ENCODE peak calls at places on chromosomes 13 and 19, in five cellular contexts. M, K, C, R and X are unnamed samples.

GRCh38 chr19:17389957-17390664 is 3.9 kb downstream of the CCDC194 start:
- DNase-seq in M (no peak), K (no peak), C (no peak), R (no peak), X (no peak)

GRCh38 chr13:108572782-108573211 is 56.6 kb upstream of the MYO16 start:
- DNase-seq in M (no peak), K (no peak), C (no peak), R (no peak), X (no peak)

GRCh38 chr19:5926641-5927438 is 12.8 kb downstream of the CAPS start:
- DNase-seq in M (peak), K (peak), C (no peak), R (no peak), X (no peak)

GRCh38 chr13:112825875-112826274 is 136.0 kb downstream of the ATP11A start:
- DNase-seq in M (no peak), K (no peak), C (no peak), R (no peak), X (peak)

GRCh38 chr13:29707876-29708543 is 112.5 kb upstream of the SLC7A1 start:
- DNase-seq in M (no peak), K (no peak), C (no peak), R (no peak), X (no peak)

GRCh38 chr19:39968789-39969188 is 2.2 kb upstream of the PSMC4 start:
- DNase-seq in M (no peak), K (no peak), C (no peak), R (no peak), X (no peak)

GRCh38 chr19:19460258-19460731 is 54.8 kb downstream of the GATAD2A start:
- DNase-seq in M (no peak), K (no peak), C (no peak), R (no peak), X (no peak)

GRCh38 chr19:39927524-39928356 is 6.7 kb downstream of the FCGBP start:
- DNase-seq in M (no peak), K (no peak), C (no peak), R (no peak), X (no peak)

GRCh38 chr19:8335343-8336071 is 7.6 kb downstream of the KANK3 start:
- DNase-seq in M (no peak), K (no peak), C (no peak), R (peak), X (no peak)

GRCh38 chr13:68927387-68928026 is 1180.1 kb upstream of the ATXN8OS start:
- DNase-seq in M (no peak), K (no peak), C (no peak), R (no peak), X (no peak)

GRCh38 chr13:18971576-18972219 is 209.9 kb downstream of the TUBA3C start:
- DNase-seq in M (no peak), K (no peak), C (no peak), R (no peak), X (no peak)

GRCh38 chr19:18044825-18045304 is 36.9 kb downstream of the ARRDC2 start:
- DNase-seq in M (peak), K (peak), C (peak), R (peak), X (peak)

GRCh38 chr13:36211567-36211966 is 2.8 kb downstream of the SOHLH2 start:
- DNase-seq in M (no peak), K (no peak), C (no peak), R (no peak), X (no peak)